ENCODE peak calls at places on chromosomes 11 and 22, in seven cellular contexts. N is non-pigmented ciliary epithelial cell; H is stimulated activated CD4-positive, alpha-beta T cell treated with anti-CD3 and anti-CD28 coated beads, TNF-alpha, amount 100 ng/mL, for 48 hours; A is fibroblast of villous mesenchyme; I is T-cell; B is activated CD8-positive, alpha-beta memory T cell treated with anti-CD3 and anti-CD28 coated beads for 48 hours; S is IMR-90. F is an unnamed sample.

GRCh38 chr11:64609436-64610047 is 18.5 kb downstream of the SLC22A12 start:
- DNase-seq in N (no peak), H (no peak), A (no peak), I (no peak), B (no peak), S (no peak), F (no peak)

GRCh38 chr22:24230911-24231656 is 13.8 kb downstream of the GGT5 start:
- DNase-seq in N (no peak), H (peak), A (no peak), I (peak), B (peak), S (no peak), F (peak)

GRCh38 chr11:76510060-76511047 is 65.5 kb downstream of the EMSY start:
- DNase-seq in N (peak), H (no peak), A (no peak), I (no peak), B (no peak), S (peak), F (no peak)

GRCh38 chr11:93089474-93090102 is 108.2 kb downstream of the SLC36A4 start:
- DNase-seq in N (peak), H (no peak), A (peak), I (no peak), B (no peak), S (peak), F (no peak)

GRCh38 chr11:12318791-12319733 is 58.3 kb upstream of the PARVA start:
- DNase-seq in N (no peak), H (no peak), A (peak), I (no peak), B (no peak), S (peak), F (no peak)

GRCh38 chr11:60985991-60986915 is 14.8 kb downstream of the CD6 start:
- DNase-seq in N (peak), H (peak), A (no peak), I (peak), B (no peak), S (peak), F (peak)

GRCh38 chr11:129191649-129192048 is 476 bp downstream of the ARHGAP32 start:
- DNase-seq in N (no peak), H (no peak), A (no peak), I (no peak), B (no peak), S (no peak), F (no peak)

GRCh38 chr22:42214625-42215415 is 55.6 kb downstream of the TCF20 start:
- DNase-seq in N (no peak), H (no peak), A (no peak), I (no peak), B (no peak), S (no peak), F (no peak)

GRCh38 chr11:67357831-67358555 is 4.6 kb upstream of the POLD4 start:
- DNase-seq in N (no peak), H (no peak), A (peak), I (no peak), B (no peak), S (peak), F (no peak)